ENCODE peak calls at places on chromosome 11, in seven cellular contexts. T is nephron progenitor cell; B is HTR-8/SVneo; H is upper lobe of left lung; J is naive B cell; R is NCI-H446; S is activated CD4-positive, alpha-beta T cell treated with anti-CD3 and anti-CD28 coated beads, Interleukin-2, amount 50 U/mL, for 1 hour. C is an unnamed sample.

GRCh38 chr11:12810497-12810896 is 136.3 kb downstream of the TEAD1 start:
- DNase-seq in T (no peak), B (no peak), H (no peak), J (no peak), R (no peak), S (no peak), C (peak)

GRCh38 chr11:111631034-111631665 is 28.9 kb downstream of the SIK2 start:
- DNase-seq in T (no peak), H (no peak), J (no peak), R (no peak), S (no peak), B (no peak), C (peak)

GRCh38 chr11:818396-819128 is at the start of gene PNPLA2:
- DNase-seq in R (no peak), J (no peak), H (no peak), T (no peak), S (no peak), B (no peak), C (peak)

GRCh38 chr11:47464479-47464878 is 15.5 kb upstream of the RAPSN start:
- DNase-seq in S (no peak), T (peak), B (no peak), R (no peak), J (no peak), H (peak), C (no peak)

GRCh38 chr11:20000393-20001134 is 159.7 kb downstream of the DBX1 start:
- DNase-seq in H (no peak), J (no peak), B (no peak), R (peak), S (no peak), T (peak), C (no peak)

GRCh38 chr11:110298298-110298765 is 1.9 kb upstream of the RDX start:
- DNase-seq in H (no peak), T (no peak), R (no peak), B (no peak), J (no peak), S (no peak), C (no peak)

GRCh38 chr11:16358726-16359125 is 2.4 kb upstream of the SOX6 start:
- DNase-seq in B (no peak), R (no peak), J (no peak), H (no peak), S (no peak), T (no peak), C (no peak)

GRCh38 chr11:121367434-121367833 is 74.9 kb downstream of the SC5D start:
- DNase-seq in J (peak), B (no peak), R (peak), S (no peak), T (no peak), H (no peak), C (no peak)

GRCh38 chr11:63767415-63768231 is 952 bp downstream of the ZFTA start:
- DNase-seq in H (peak), S (peak), J (peak), T (peak), B (peak), R (peak), C (peak)

GRCh38 chr11:69372589-69373250 is 78.8 kb downstream of the MYEOV start:
- DNase-seq in H (peak), B (no peak), T (no peak), J (no peak), R (peak), S (no peak), C (no peak)

GRCh38 chr11:113163291-113164030 is 150.9 kb upstream of the TTC12 start:
- DNase-seq in J (no peak), R (no peak), T (no peak), S (no peak), B (no peak), H (no peak), C (no peak)

GRCh38 chr11:81278986-81279385 is 1454.7 kb downstream of the FAM181B start:
- DNase-seq in T (no peak), B (no peak), S (no peak), H (no peak), R (no peak), J (no peak), C (no peak)

GRCh38 chr11:9710852-9711251 is 47.0 kb downstream of the SWAP70 start:
- DNase-seq in B (no peak), H (no peak), T (no peak), J (no peak), S (no peak), R (no peak), C (no peak)

GRCh38 chr11:22926341-22926740 is 66.1 kb upstream of the CCDC179 start:
- DNase-seq in H (no peak), B (no peak), J (no peak), S (no peak), R (no peak), T (no peak), C (no peak)

GRCh38 chr11:79236541-79236971 is 204.3 kb downstream of the TENM4 start:
- DNase-seq in T (peak), B (no peak), H (no peak), J (no peak), S (no peak), R (no peak), C (peak)

GRCh38 chr11:36775157-36775556 is 177.1 kb upstream of the RAG2 start:
- DNase-seq in R (no peak), H (no peak), S (no peak), T (no peak), B (no peak), J (no peak), C (peak)

GRCh38 chr11:71996946-71997345 is 1.8 kb upstream of the IL18BP start:
- DNase-seq in B (no peak), J (no peak), S (no peak), R (no peak), H (no peak), T (no peak), C (no peak)

GRCh38 chr11:9711454-9712307 is 47.8 kb downstream of the SWAP70 start:
- DNase-seq in H (no peak), J (no peak), B (no peak), T (no peak), R (no peak), S (no peak), C (no peak)

GRCh38 chr11:10376061-10376460 is 71.2 kb downstream of the ADM start:
- DNase-seq in T (no peak), R (no peak), B (no peak), J (no peak), S (no peak), H (no peak), C (no peak)

GRCh38 chr11:2445948-2446551 is 1.2 kb downstream of the KCNQ1 start:
- DNase-seq in J (no peak), R (no peak), S (no peak), H (peak), B (no peak), T (no peak), C (no peak)

GRCh38 chr11:27354359-27354965 is 8.6 kb downstream of the CCDC34 start:
- DNase-seq in J (no peak), B (no peak), S (no peak), R (no peak), T (peak), H (no peak), C (no peak)

GRCh38 chr11:36557991-36558390 is 9.8 kb upstream of the RAG1 start:
- DNase-seq in J (no peak), T (no peak), R (no peak), H (no peak), B (no peak), S (no peak), C (no peak)

GRCh38 chr11:56521955-56522354 is 21.1 kb downstream of the OR5M11 start:
- DNase-seq in H (no peak), R (peak), J (no peak), S (no peak), T (no peak), B (no peak), C (no peak)

GRCh38 chr11:8573750-8574149 is 20.3 kb downstream of the STK33 start:
- DNase-seq in J (no peak), S (no peak), R (no peak), H (no peak), B (no peak), T (no peak), C (no peak)

GRCh38 chr11:69542314-69543168 is 61.1 kb downstream of the LINC01488 start:
- DNase-seq in S (no peak), J (no peak), T (no peak), B (no peak), H (peak), R (no peak), C (no peak)

GRCh38 chr11:125929445-125930075 is 16.3 kb upstream of the VSIG10L2 start:
- DNase-seq in H (no peak), T (no peak), R (no peak), B (no peak), S (no peak), J (no peak), C (no peak)

GRCh38 chr11:121557348-121557747 is 104.6 kb upstream of the SORL1-AS1 start:
- DNase-seq in J (no peak), H (no peak), S (no peak), T (no peak), R (no peak), B (no peak), C (no peak)

GRCh38 chr11:121467965-121468364 is 15.2 kb upstream of the SORL1-AS1 start:
- DNase-seq in B (no peak), J (peak), H (no peak), T (no peak), S (peak), R (no peak), C (no peak)

GRCh38 chr11:88704505-88704904 is 361.3 kb downstream of the GRM5 start:
- DNase-seq in H (no peak), T (peak), S (no peak), B (no peak), J (no peak), R (no peak), C (peak)

GRCh38 chr11:31865606-31866300 is 54.6 kb upstream of the PAX6 start:
- DNase-seq in T (no peak), J (no peak), B (no peak), S (no peak), R (no peak), H (no peak), C (no peak)

GRCh38 chr11:106459135-106459534 is 381.7 kb downstream of the AASDHPPT start:
- DNase-seq in J (no peak), B (no peak), T (no peak), R (no peak), S (no peak), H (no peak), C (no peak)

GRCh38 chr11:65128182-65129145 is 5.9 kb downstream of the SYVN1 start:
- DNase-seq in B (no peak), H (no peak), R (no peak), S (no peak), T (no peak), J (no peak), C (no peak)

GRCh38 chr11:110069158-110069737 is 23.9 kb upstream of the ZC3H12C start:
- DNase-seq in B (peak), R (peak), H (no peak), S (no peak), T (no peak), J (no peak), C (no peak)

GRCh38 chr11:72631806-72632731 is 42.2 kb downstream of the PDE2A start:
- DNase-seq in J (no peak), B (no peak), H (no peak), T (no peak), R (peak), S (no peak), C (no peak)